ENCODE peak calls at places on chromosomes 12 and 14, in ten cellular contexts. L is AG09309, J is natural killer cell, N is nephron progenitor cell, G is GM06990, C is stomach, E is AG09319, T is progenitor cell of endocrine pancreas, X is HFFc6, W is cardiac muscle cell. V is an unnamed sample.

GRCh38 chr12:16347391-16348298 is at the start of gene MGST1:
- DNase-seq in E (peak), L (no peak), W (peak), T (peak), J (no peak), X (peak), N (peak), C (peak), G (peak), V (no peak)

GRCh38 chr14:33916663-33917565 is 34.0 kb downstream of the EGLN3 start:
- DNase-seq in E (no peak), G (no peak), J (no peak), L (no peak), N (no peak), W (peak), C (no peak), T (no peak), X (no peak), V (no peak)

GRCh38 chr12:114759635-114760034 is 75.7 kb upstream of the TBX3 start:
- DNase-seq in E (no peak), W (no peak), G (no peak), L (no peak), T (no peak), J (no peak), N (no peak), X (no peak), C (no peak), V (no peak)

GRCh38 chr12:55934773-55935172 is 3.8 kb downstream of the DGKA start:
- DNase-seq in L (no peak), W (no peak), E (no peak), J (no peak), N (no peak), G (no peak), C (no peak), X (no peak), T (no peak), V (no peak)

GRCh38 chr12:57522019-57522886 is at the start of gene MBD6:
- DNase-seq in X (peak), L (peak), G (peak), N (peak), T (peak), C (peak), W (peak), E (peak), J (peak), V (no peak)

GRCh38 chr12:5756443-5756842 is 188.6 kb downstream of the ANO2 start:
- DNase-seq in X (no peak), G (no peak), C (no peak), L (no peak), J (no peak), E (no peak), T (no peak), N (no peak), W (no peak), V (no peak)

GRCh38 chr12:110728628-110729027 is 14.1 kb downstream of the PPP1CC start:
- DNase-seq in T (no peak), W (no peak), L (no peak), J (no peak), E (no peak), G (no peak), X (no peak), N (no peak), C (no peak), V (no peak)

GRCh38 chr12:24903305-24904088 is 45.4 kb downstream of the BCAT1 start:
- DNase-seq in J (no peak), X (no peak), T (no peak), W (peak), C (no peak), N (no peak), G (no peak), L (no peak), E (no peak), V (no peak)

GRCh38 chr12:52278931-52279682 is 4.7 kb downstream of the KRT86 start:
- DNase-seq in G (peak), W (peak), E (peak), C (peak), N (peak), L (no peak), T (peak), J (peak), X (peak), V (no peak)

GRCh38 chr14:43316427-43316826 is 1190.7 kb downstream of the FSCB start:
- DNase-seq in G (no peak), W (no peak), J (no peak), N (no peak), L (no peak), X (no peak), T (no peak), C (no peak), E (no peak), V (no peak)

GRCh38 chr12:71664411-71665108 is 459 bp downstream of the THAP2 start:
- DNase-seq in L (no peak), E (no peak), G (no peak), C (no peak), T (no peak), J (no peak), X (no peak), W (peak), N (no peak), V (no peak)

GRCh38 chr14:87133073-87133815 is 859.7 kb downstream of the GALC start:
- DNase-seq in E (no peak), J (no peak), G (no peak), W (no peak), N (no peak), X (no peak), L (no peak), C (no peak), T (no peak), V (no peak)

GRCh38 chr12:113700943-113701342 is 229.3 kb upstream of the LHX5 start:
- DNase-seq in C (no peak), T (no peak), W (peak), X (peak), L (peak), G (no peak), N (no peak), J (no peak), E (peak), V (no peak)

GRCh38 chr14:104094709-104095425 is 9.4 kb downstream of the ASPG start:
- DNase-seq in E (no peak), N (peak), J (peak), C (peak), T (peak), X (peak), L (no peak), G (peak), W (peak), V (peak)

GRCh38 chr12:62919827-62920226 is 15.1 kb downstream of the PPM1H start:
- DNase-seq in J (no peak), N (no peak), E (no peak), G (no peak), W (peak), T (no peak), X (peak), L (peak), C (peak), V (no peak)

GRCh38 chr14:32897724-32898064 is 41.0 kb upstream of the NPAS3 start:
- DNase-seq in N (no peak), W (no peak), X (no peak), T (no peak), L (no peak), E (no peak), C (no peak), J (no peak), G (no peak), V (no peak)

GRCh38 chr12:111174283-111175108 is 194.4 kb downstream of the PHETA1 start:
- DNase-seq in W (peak), N (no peak), X (no peak), T (no peak), J (no peak), L (no peak), E (no peak), G (no peak), C (no peak), V (no peak)

GRCh38 chr14:87615822-87616679 is 376.9 kb downstream of the GALC start:
- DNase-seq in N (peak), G (no peak), X (no peak), L (no peak), J (no peak), W (peak), T (peak), C (peak), E (no peak), V (no peak)

GRCh38 chr14:58824106-58824505 is 186.3 kb downstream of the DACT1 start:
- DNase-seq in L (no peak), E (no peak), N (no peak), T (no peak), X (no peak), G (no peak), W (no peak), J (no peak), C (no peak), V (no peak)

GRCh38 chr12:107912421-107913004 is 138.0 kb downstream of the ASCL4 start:
- DNase-seq in N (peak), W (peak), T (peak), L (no peak), J (peak), G (peak), E (no peak), X (no peak), C (peak), V (no peak)

GRCh38 chr12:80648866-80649265 is 58.6 kb upstream of the MYF6 start:
- DNase-seq in L (peak), T (no peak), J (no peak), W (peak), E (peak), X (peak), N (no peak), G (no peak), C (no peak), V (no peak)

GRCh38 chr12:89524201-89525001 is at the start of gene GALNT4:
- DNase-seq in W (peak), J (peak), G (peak), X (peak), E (peak), T (peak), C (peak), N (peak), L (peak), V (peak)

GRCh38 chr12:89521348-89522238 is 3.0 kb downstream of the GALNT4 start:
- DNase-seq in E (no peak), L (no peak), J (no peak), C (no peak), X (no peak), G (no peak), T (no peak), N (no peak), W (no peak), V (no peak)

GRCh38 chr12:89528434-89528833 is 2.6 kb upstream of the POC1B start:
- DNase-seq in W (no peak), E (no peak), N (no peak), C (no peak), L (no peak), X (no peak), G (no peak), J (no peak), T (no peak), V (no peak)

GRCh38 chr12:89525824-89526770 is at the start of gene POC1B:
- DNase-seq in G (peak), W (peak), E (no peak), T (peak), J (peak), N (peak), L (no peak), X (peak), C (peak), V (peak)

GRCh38 chr12:89525002-89525823 is 617 bp upstream of the GALNT4 start:
- DNase-seq in T (peak), G (no peak), E (no peak), W (no peak), L (no peak), C (peak), N (peak), X (no peak), J (peak), V (no peak)
- TF ChIP-seq CTCF in T (peak), G (no peak), E (no peak), W (peak), L (no peak), C (no peak), N (no peak), X (peak), J (no peak), V (peak)

DNA sequence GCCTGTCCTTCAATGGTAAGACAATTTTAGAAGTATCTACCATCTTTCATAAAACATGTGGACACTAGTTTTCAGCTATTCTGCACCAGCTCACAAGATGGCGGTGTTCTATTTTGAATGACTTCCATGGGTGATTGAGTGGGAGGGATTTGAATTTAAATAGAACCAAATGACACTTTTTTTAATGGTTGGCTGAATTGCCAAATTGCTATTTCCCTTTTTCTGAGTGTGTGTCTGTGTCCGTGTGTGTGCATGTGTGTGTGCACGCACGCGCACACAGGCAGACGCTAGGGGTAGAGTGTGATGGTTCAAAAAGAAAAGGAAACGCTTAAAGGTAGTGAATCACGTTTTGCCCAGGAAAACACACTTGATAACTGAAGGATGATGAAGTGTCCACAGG is 362.6 kb downstream of the DAD1 start:
- DNase-seq in N (no peak), E (no peak), W (no peak), J (no peak), X (peak), G (peak), L (no peak), C (no peak), T (no peak), V (no peak)
- TF ChIP-seq CTCF in N (no peak), E (no peak), W (no peak), J (no peak), X (peak), G (peak), L (peak), C (no peak), T (peak), V (peak)

GRCh38 chr12:41190360-41190759 is 2.2 kb downstream of the PDZRN4 start:
- DNase-seq in X (no peak), L (no peak), J (no peak), G (no peak), E (no peak), N (peak), C (no peak), T (no peak), W (peak), V (no peak)
- TF ChIP-seq CTCF in X (no peak), L (peak), J (no peak), G (peak), E (peak), N (peak), C (peak), T (peak), W (peak), V (peak)

GRCh38 chr12:11577658-11578260 is 71.7 kb upstream of the ETV6 start:
- DNase-seq in W (no peak), C (no peak), G (no peak), J (no peak), X (peak), L (no peak), T (no peak), E (no peak), N (no peak), V (no peak)
- TF ChIP-seq CTCF in W (no peak), C (no peak), G (peak), J (no peak), X (no peak), L (no peak), T (no peak), E (no peak), N (no peak), V (peak)

V was measured in chondrocyte.